ENCODE peak calls at places on chromosomes 4 and X, in eight cellular contexts. V, T, W, J, R, M, D and I are unnamed samples. For H3K4me1 and H3K9me3, the result is how much of the 10 kb centered on the place peaks cover.

GRCh38 chrX:138917781-138918180 is 206.3 kb upstream of the FGF13 start:
- DNase-seq in V (no peak), D (no peak), M (no peak), W (no peak), J (no peak), T (no peak), R (no peak), I (no peak)

GRCh38 chr4:57270350-57270749 is 160.2 kb upstream of the IGFBP7 start:
- DNase-seq in D (no peak), V (no peak), R (peak), W (no peak), J (no peak), M (no peak), T (no peak), I (no peak)

GRCh38 chrX:6448003-6448402 is 86.9 kb downstream of the VCX3A start:
- DNase-seq in J (no peak), V (no peak), T (no peak), D (no peak), W (peak), R (no peak), M (peak), I (no peak)

GRCh38 chr4:57080781-57081650 is 29.2 kb downstream of the IGFBP7 start:
- DNase-seq in W (no peak), J (no peak), T (no peak), M (no peak), V (no peak), D (no peak), R (no peak), I (no peak)

GRCh38 chrX:154019633-154020499 is at the start of gene IRAK1:
- DNase-seq in J (no peak), W (peak), R (peak), T (peak), V (no peak), D (peak), M (peak), I (no peak)

GRCh38 chr4:8316251-8316771 is 46.8 kb downstream of the HTRA3 start:
- DNase-seq in V (no peak), J (no peak), T (no peak), M (no peak), R (no peak), D (peak), W (no peak), I (no peak)

GRCh38 chr4:86013623-86014022 is 346.2 kb downstream of the MAPK10 start:
- DNase-seq in V (no peak), J (no peak), W (no peak), R (no peak), M (no peak), T (no peak), D (no peak), I (no peak)

GRCh38 chrX:71492086-71493065 is 40.5 kb upstream of the OGT start:
- DNase-seq in V (no peak), W (peak), M (peak), T (peak), R (peak), D (peak), J (no peak), I (no peak)

GRCh38 chr4:175805863-175806262 is 6.2 kb downstream of the GPM6A start:
- DNase-seq in M (no peak), D (no peak), W (no peak), J (no peak), V (no peak), T (no peak), R (no peak), I (no peak)

GRCh38 chrX:18354369-18355329 is at the start of gene SCML2:
- DNase-seq in W (no peak), D (no peak), V (no peak), M (peak), J (peak), T (peak), R (peak), I (no peak)

GRCh38 chr4:5899881-5900280 is 7.0 kb upstream of the CRMP1 start:
- DNase-seq in J (no peak), D (peak), W (no peak), T (no peak), M (no peak), R (no peak), V (no peak), I (no peak)

GRCh38 chrX:65688403-65688881 is 21.0 kb downstream of the MSN start:
- DNase-seq in M (no peak), R (no peak), J (no peak), T (no peak), V (no peak), W (no peak), D (no peak), I (no peak)

GRCh38 chr4:126701756-126702155 is 931.0 kb upstream of the INTU start:
- DNase-seq in M (no peak), J (no peak), D (no peak), T (no peak), R (peak), V (no peak), W (no peak), I (no peak)

GRCh38 chr4:121799888-121800501 is 1.1 kb upstream of the EXOSC9 start:
- DNase-seq in T (no peak), D (no peak), J (no peak), R (no peak), V (no peak), W (no peak), M (no peak), I (no peak)

GRCh38 chr4:130073145-130073790 is 977.3 kb downstream of the C4orf33 start:
- DNase-seq in M (no peak), R (no peak), W (no peak), T (no peak), V (no peak), D (no peak), J (no peak), I (no peak)

GRCh38 chr4:134544303-134544761 is 342.7 kb upstream of the PABPC4L start:
- DNase-seq in J (no peak), V (no peak), M (no peak), R (peak), T (no peak), D (no peak), W (no peak), I (no peak)

GRCh38 chrX:118745570-118745969 is 18.2 kb downstream of the IL13RA1 start:
- DNase-seq in J (no peak), D (no peak), R (no peak), M (no peak), V (no peak), T (no peak), W (no peak), I (no peak)

DNA sequence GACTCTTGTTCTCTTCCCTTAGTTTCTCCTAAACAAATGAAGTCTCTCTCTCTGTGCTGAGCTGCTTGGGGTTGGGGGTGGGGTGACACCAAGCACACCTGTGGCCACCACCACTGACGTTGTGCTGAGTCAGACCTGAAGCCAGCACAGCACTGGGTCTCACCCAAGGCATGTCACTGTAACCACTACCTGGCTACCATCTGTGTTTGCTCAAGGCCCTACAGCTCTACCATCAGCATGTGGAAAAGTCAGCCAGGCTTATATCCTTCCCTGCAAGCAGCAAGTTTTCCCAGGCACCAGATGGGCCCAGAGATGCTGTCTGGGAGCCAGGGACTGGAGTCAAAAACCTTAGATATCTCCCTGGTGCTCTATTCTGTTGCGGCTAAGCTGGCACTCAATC is 6.9 kb downstream of the CXCL10 start:
- DNase-seq in T (no peak), M (peak), D (no peak), W (no peak), R (no peak), V (no peak), J (peak), I (no peak)
- TF ChIP-seq CTCF in T (no peak), M (no peak), D (no peak), W (no peak), R (no peak), V (no peak), J (no peak), I (no peak)

GRCh38 chr4:140237616-140238352 is 83.8 kb upstream of the MAML3 start:
- DNase-seq in V (peak), D (peak), T (peak), R (peak), M (no peak), W (peak), J (peak), I (peak)
- H3K4me1 ChIP-seq in V (under half), D (under half), T (half or more), R (under half), M (under half), W (under half), J (under half), I (under half)

GRCh38 chr4:129062580-129062979 is 30.8 kb downstream of the SCLT1 start:
- DNase-seq in W (no peak), M (no peak), J (no peak), R (no peak), D (no peak), V (no peak), T (no peak), I (no peak)
- H3K9me3 ChIP-seq in W (under half), M (under half), J (under half), R (under half), D (half or more), V (half or more), T (half or more), I (half or more)

DNA sequence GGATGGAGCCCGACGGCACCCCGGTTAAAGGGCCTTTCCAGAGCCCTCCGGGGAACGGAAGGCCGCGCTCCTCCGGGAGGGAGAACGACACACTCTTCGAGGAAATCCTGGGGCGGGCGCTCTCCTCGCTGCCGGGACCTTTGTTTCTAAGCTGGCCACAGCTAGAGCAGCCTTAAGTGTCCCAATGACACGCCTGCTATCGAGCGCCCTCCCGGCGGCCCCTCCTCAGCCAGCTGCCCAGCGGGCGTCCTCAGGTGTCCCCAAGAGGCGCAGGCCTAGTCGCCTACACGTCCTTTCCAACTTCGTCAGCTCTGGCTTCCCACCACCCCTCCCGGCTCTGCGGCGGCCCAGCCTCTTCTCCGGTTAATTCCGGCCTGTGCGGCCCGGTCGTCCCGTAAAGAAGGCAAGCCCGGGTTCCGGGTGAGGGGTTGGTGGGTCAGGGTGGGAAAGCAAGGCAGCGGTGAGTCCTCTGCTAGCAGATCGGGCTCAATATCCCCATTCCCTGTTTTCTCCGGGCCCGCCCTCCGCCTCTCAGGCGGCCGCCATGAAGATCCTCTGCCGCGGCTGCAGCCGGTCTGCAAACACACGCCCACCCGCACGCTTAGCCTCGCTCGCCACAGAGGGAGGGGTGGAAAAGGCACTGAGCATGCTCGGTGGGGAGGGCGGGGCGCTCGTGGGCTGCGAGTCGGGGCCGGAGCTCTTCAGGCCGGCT is 449 bp upstream of the RAP1GDS1 start:
- DNase-seq in M (peak), V (peak), J (peak), W (peak), T (peak), R (peak), D (peak), I (peak)
- TF ChIP-seq CTCF in M (no peak), V (no peak), J (no peak), W (no peak), T (no peak), R (no peak), D (no peak), I (no peak)

GRCh38 chrX:41090568-41091238 is 5.5 kb downstream of the USP9X start:
- DNase-seq in W (no peak), T (no peak), V (no peak), M (no peak), J (no peak), R (no peak), D (no peak), I (no peak)
- H3K4me1 ChIP-seq in W (under half), T (half or more), V (under half), M (under half), J (under half), R (half or more), D (half or more), I (under half)

GRCh38 chr4:373062-373839 is 35.6 kb downstream of the ZNF141 start:
- DNase-seq in R (no peak), T (no peak), V (no peak), M (no peak), W (no peak), D (no peak), J (no peak), I (no peak)
- H3K9me3 ChIP-seq in R (half or more), T (half or more), V (half or more), M (under half), W (half or more), D (half or more), J (half or more), I (half or more)

DNA sequence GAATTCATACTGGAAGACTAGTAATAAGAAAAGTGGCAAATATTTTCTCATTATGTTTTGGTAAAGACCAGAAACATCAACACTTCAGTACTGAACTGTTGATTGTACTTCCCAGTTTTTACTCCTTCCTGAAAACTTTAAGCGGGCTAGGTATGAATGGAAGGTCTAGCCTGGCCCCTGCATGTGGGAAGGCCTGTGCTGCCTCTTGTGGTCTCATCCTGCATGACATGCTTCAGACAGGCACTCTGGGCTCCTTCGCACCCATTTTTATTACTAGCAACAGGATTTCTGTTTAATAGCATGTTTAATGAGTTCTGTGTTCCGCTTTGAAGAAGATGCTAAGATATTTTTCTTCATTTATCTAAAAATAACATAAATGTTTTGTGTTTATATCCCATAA is 279.1 kb downstream of the ANK2 start:
- DNase-seq in W (no peak), M (no peak), T (no peak), V (no peak), J (peak), D (no peak), R (no peak), I (no peak)
- TF ChIP-seq CTCF in W (no peak), M (no peak), T (no peak), V (no peak), J (peak), D (no peak), R (peak), I (no peak)

GRCh38 chr4:95068818-95069478 is 311.2 kb downstream of the BMPR1B start:
- DNase-seq in M (no peak), V (no peak), W (no peak), R (no peak), T (no peak), J (no peak), D (no peak), I (no peak)
- H3K4me1 ChIP-seq in M (under half), V (under half), W (under half), R (under half), T (under half), J (under half), D (under half), I (under half)